ENCODE peak calls at places on chromosomes 16 and 17, in five cellular contexts. W, J, T, D and M are unnamed samples.
A peak's percentile ranks its signal among the peaks of the same experiment; 100 is the strongest.

GRCh38 chr17:38619937-38620550 is 14.3 kb upstream of the SRCIN1 start:
- DNase-seq in W (peak; percentile 24), T (no peak), J (no peak), D (no peak), M (no peak)

GRCh38 chr16:7246578-7246977 is 86.1 kb upstream of the RBFOX1 start:
- DNase-seq in D (no peak), T (no peak), J (no peak), W (no peak), M (no peak)

GRCh38 chr17:21282231-21282630 is 2.3 kb upstream of the MAP2K3 start:
- DNase-seq in J (peak; percentile 84), D (no peak), T (no peak), W (no peak), M (no peak)

GRCh38 chr16:70482624-70483023 is 28.2 kb downstream of the FCSK start:
- DNase-seq in T (no peak), W (no peak), D (no peak), J (no peak), M (no peak)

GRCh38 chr17:78111727-78112507 is 16.6 kb downstream of the TMC6 start:
- DNase-seq in D (no peak), W (no peak), T (no peak), J (no peak), M (no peak)

GRCh38 chr16:50812876-50813466 is 71.1 kb downstream of the CYLD start:
- DNase-seq in D (no peak), J (no peak), T (no peak), W (no peak), M (no peak)

GRCh38 chr17:39813631-39814030 is 50.5 kb downstream of the IKZF3 start:
- DNase-seq in D (peak; percentile 72), J (no peak), W (no peak), T (peak; percentile 45), M (no peak)

GRCh38 chr17:74862108-74862901 is 2.6 kb upstream of the GRIN2C start:
- DNase-seq in J (no peak), W (peak; percentile 91), T (peak; percentile 64), D (peak; percentile 72), M (peak; percentile 48)

GRCh38 chr17:13508916-13509315 is 92.8 kb downstream of the HS3ST3A1 start:
- DNase-seq in J (no peak), T (no peak), D (no peak), W (no peak), M (no peak)

GRCh38 chr17:78839173-78839761 is 1.3 kb downstream of the USP36 start:
- DNase-seq in D (no peak), W (no peak), J (no peak), T (no peak), M (no peak)

GRCh38 chr17:77501101-77501566 is 360.4 kb downstream of the SEC14L1 start:
- DNase-seq in D (peak; percentile 56), W (peak; percentile 41), T (peak; percentile 29), J (no peak), M (no peak)

GRCh38 chr17:48068491-48068961 is 20.4 kb downstream of the NFE2L1 start:
- DNase-seq in T (no peak), J (no peak), W (peak; percentile 57), D (no peak), M (no peak)

GRCh38 chr16:49540836-49541235 is 167.2 kb downstream of the C16orf78 start:
- DNase-seq in T (no peak), D (no peak), W (no peak), J (no peak), M (no peak)

GRCh38 chr17:54932711-54933110 is 32.1 kb downstream of the TOM1L1 start:
- DNase-seq in W (no peak), J (no peak), T (no peak), D (no peak), M (no peak)
- TF ChIP-seq CTCF in W (no peak), J (no peak), T (no peak), D (no peak), M (no peak)

GRCh38 chr17:81905424-81905875 is 3.4 kb downstream of the NPB start:
- DNase-seq in T (no peak), W (no peak), D (no peak), J (no peak), M (no peak)
- TF ChIP-seq CTCF in T (no peak), W (no peak), D (no peak), J (no peak), M (no peak)

GRCh38 chr17:42832934-42833770 is at the start of gene PSME3:
- DNase-seq in D (peak; percentile 93), W (peak; percentile 91), J (peak; percentile 79), T (peak; percentile 81), M (peak; percentile 75)
- TF ChIP-seq CTCF in D (no peak), W (no peak), J (no peak), T (no peak), M (no peak)

DNA sequence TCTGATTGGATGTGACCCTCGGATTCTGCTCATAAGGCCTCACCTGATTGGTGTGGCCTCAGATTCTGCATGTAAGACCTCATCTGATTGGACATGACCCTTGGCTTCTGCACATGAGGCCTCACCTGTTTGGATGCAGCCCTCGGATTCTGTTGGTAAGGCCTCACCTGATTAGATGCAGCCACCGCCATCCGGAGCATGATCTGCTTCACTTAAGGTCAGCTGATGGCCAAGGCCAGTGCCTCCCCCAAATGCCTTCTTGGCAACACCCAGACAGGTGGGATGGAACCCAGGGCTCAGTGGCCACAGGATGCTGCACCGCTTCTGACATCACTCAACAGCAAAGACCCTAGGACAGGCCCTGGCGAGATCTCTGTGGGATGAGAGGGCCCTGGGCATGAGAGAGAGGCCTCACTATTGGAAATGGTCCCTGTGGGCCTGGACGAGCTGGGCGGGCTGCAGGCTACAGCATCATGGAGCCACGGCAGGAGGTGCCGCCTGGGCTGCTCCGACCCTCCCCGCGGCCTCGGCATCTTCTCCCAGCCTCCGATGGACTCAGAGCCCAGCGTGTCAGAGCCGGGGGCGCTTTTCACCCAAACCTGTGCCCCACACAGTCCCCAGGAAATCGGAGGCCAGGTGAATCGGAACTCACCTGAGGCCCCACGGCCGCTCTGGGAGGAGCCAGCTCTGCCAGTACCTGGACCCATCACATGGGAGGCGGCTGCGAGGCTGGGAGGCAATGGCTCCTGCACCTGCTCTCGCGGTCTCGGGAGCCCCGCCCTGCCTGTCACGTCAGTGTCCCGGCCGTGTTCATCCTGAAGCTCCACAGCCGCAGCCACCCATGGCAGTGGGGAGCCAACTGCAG is 60.9 kb upstream of the ZNF469 start:
- DNase-seq in W (no peak), J (no peak), T (no peak), D (no peak), M (no peak)
- TF ChIP-seq CTCF in W (no peak), J (no peak), T (no peak), D (no peak), M (no peak)